ENCODE peak calls at places on chromosomes 6 and 20, in four cellular contexts. U is thyroid gland; X is naive thymus-derived CD4-positive, alpha-beta T cell; Z is neural progenitor cell. F is an unnamed sample.

GRCh38 chr6:107550241-107550840 is 60.4 kb downstream of the SOBP start:
- DNase-seq in X (no peak), U (no peak), Z (no peak), F (no peak)

GRCh38 chr20:2206957-2207769 is 88.6 kb upstream of the TGM3 start:
- DNase-seq in U (peak; percentile 51), X (peak; percentile 30), Z (peak; percentile 92), F (peak; percentile 28)

GRCh38 chr6:125114248-125114858 is 39.2 kb upstream of the TPD52L1 start:
- DNase-seq in Z (peak; percentile 43), U (peak; percentile 58), X (peak; percentile 43), F (peak; percentile 19)

GRCh38 chr20:663315-664090 is 10.5 kb upstream of the SRXN1 start:
- DNase-seq in Z (peak; percentile 26), X (no peak), U (no peak), F (no peak)

GRCh38 chr6:136371951-136372350 is 82.3 kb upstream of the BCLAF1 start:
- DNase-seq in X (no peak), Z (no peak), U (no peak), F (no peak)

GRCh38 chr6:24931752-24932691 is 3.7 kb downstream of the RIPOR2 start:
- DNase-seq in Z (no peak), X (peak; percentile 52), U (peak; percentile 28), F (no peak)

GRCh38 chr6:50831216-50831615 is 12.5 kb downstream of the TFAP2B start:
- DNase-seq in U (no peak), Z (peak; percentile 52), X (no peak), F (no peak)

GRCh38 chr6:3619201-3619600 is 132.3 kb downstream of the PXDC1 start:
- DNase-seq in Z (no peak), X (no peak), U (no peak), F (no peak)

GRCh38 chr6:17470209-17470952 is 77.0 kb downstream of the CAP2 start:
- DNase-seq in U (no peak), X (no peak), Z (no peak), F (no peak)

GRCh38 chr6:19719691-19720127 is 117.5 kb upstream of the ID4 start:
- DNase-seq in X (no peak), Z (peak; percentile 87), U (peak; percentile 50), F (no peak)

GRCh38 chr6:165889636-165890403 is 226.8 kb upstream of the PDE10A start:
- DNase-seq in X (no peak), U (peak; percentile 45), Z (peak; percentile 72), F (no peak)

GRCh38 chr6:45714795-45715507 is 300.7 kb downstream of the CLIC5 start:
- DNase-seq in U (peak; percentile 52), Z (peak; percentile 87), X (peak; percentile 67), F (peak; percentile 8)

DNA sequence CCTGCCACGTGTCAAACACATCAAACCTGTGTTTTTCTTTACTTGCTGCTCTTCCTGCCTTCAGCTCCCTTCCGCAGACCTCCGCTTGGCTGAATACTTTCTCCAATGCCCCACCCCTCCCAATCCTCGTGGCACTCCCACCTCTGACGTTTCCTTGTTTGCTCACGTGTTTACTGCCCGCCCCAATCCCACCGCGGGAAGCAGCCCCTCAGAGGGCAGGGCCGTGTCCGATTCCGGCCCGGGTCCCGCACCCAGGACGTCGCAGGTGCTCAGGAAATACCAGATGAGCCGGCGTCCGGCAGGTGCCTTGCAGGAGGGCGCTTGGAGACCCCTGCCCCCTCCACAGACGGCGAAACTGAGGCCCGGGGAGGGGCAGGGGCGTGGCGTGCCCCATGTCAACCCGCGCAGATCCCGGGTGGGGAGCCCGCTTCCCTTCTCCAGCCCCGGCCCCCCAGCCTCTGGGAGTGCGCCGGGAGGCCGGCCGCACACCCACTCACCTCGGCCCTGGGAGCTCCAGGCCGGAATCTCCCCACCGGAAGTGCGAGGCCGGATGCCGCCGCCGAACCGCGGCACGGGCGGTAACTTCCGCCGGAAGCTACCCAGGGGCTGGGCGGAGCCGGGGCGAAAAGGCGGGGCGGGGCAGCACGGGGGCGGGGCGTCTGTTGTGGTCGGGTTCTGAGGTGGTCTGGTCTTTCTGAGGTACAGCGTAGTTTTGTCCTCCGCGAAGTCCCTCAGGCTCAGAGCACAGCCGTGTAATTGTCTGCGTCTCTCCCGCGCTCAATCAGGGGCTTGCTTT is 42.3 kb downstream of the ELMO2 start:
- DNase-seq in U (peak; percentile 89), X (peak; percentile 89), Z (peak; percentile 95), F (peak; percentile 85)
- H3K4me1 ChIP-seq in U (peaks cover 23% of the 10 kb centered on the region), X (peaks cover 67% of the 10 kb centered on the region), Z (peaks cover 4% of the 10 kb centered on the region), F (peaks cover 71% of the 10 kb centered on the region)

DNA sequence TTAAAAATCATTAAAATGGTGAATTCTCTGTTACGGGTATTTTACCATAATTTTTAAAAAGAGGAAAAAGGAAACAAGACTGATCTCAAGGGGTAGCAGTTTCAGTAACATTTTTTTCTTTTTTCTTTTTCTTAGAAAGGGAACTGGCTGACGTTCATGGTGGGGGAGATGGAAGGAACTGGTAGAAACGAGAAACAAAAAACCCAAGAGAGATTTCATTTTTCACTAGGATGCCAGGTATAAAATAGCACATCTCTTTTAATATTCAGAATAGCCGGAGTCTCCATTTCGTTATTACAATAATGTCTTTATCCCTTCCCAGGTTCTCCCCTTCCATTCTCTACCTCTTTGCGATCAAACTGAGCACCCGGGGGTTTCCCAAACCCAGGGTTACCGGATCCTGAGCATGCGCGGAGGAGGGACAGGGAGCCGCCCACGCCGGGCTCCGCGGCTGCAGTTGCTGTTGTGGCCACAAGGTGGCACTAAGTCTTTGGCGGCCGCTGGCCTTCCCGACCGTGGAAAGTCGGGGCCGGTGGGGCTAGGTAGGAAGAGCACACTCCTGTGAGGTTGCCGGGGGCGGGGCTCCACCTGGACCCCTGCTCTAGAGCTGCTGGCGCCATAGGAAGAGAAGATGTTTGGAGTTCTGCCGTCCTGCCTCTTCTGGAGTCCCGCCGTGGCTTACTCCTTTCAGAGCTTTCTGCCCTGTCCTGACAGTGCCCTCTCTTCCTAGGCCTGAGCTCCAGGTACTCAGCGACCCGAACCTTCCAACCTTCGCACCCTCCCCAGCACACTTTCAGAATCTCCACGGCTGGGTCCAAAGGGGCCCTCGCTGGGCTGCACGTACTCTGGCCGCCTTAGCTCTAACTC is 146.8 kb downstream of the SH3BGRL2 start:
- DNase-seq in X (peak; percentile 81), Z (peak; percentile 84), U (peak; percentile 74), F (peak; percentile 81)
- H3K4me3 ChIP-seq in X (peak overlapping the region; percentile 60), Z (no peak overlapping the region), U (no peak overlapping the region), F (peak overlapping the region; percentile 64)

GRCh38 chr20:56308036-56308435 is 50.7 kb upstream of the FAM210B start:
- DNase-seq in Z (no peak), X (no peak), U (no peak), F (no peak)
- H3K9me3 ChIP-seq in Z (peaks cover 6% of the 10 kb centered on the region), X (no peaks in the 10 kb centered on the region), U (no peaks in the 10 kb centered on the region), F (no peaks in the 10 kb centered on the region)

DNA sequence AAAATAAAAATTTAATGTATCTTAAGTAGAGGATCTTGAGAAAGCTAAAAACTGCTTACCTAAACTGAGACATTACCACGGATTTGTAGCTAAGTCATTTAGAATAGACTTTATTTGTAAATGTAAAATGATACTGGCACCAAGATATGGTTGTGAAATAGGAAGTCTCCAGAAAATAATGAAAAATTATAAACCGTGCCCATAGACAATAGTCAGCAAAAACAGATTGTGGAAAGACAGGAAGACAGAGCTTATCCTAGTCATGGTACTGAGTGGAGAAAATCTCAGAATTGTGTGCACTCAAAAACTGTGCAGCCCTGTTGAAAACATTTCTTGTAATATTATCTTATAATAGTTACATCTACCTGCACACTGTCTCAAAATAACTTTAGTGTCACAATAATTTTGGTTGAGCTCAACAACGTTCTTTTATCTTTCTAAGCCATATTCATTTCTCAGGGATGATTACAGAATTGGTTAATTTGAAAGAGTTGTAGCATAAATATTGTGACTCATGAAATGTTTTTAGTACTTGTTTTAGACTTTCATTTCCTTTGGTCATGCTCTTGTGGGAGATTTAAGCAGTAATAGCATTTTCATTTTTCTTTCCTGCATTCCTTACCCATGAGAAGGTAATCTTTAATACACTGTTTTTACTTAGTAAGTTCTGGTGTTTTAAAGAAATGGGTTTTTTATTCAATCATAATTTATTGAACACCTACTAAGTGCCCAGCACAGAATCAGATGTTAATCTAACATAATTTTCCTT is 174.5 kb downstream of the SOX4 start:
- DNase-seq in U (no peak), X (no peak), Z (no peak), F (no peak)
- H3K4me1 ChIP-seq in U (peaks cover 6% of the 10 kb centered on the region), X (no peaks in the 10 kb centered on the region), Z (peaks cover 43% of the 10 kb centered on the region), F (no peaks in the 10 kb centered on the region)

GRCh38 chr20:23928788-23929187 is 49.2 kb upstream of the CST5 start:
- DNase-seq in U (no peak), X (peak; percentile 45), Z (no peak), F (peak; percentile 63)
- H3K4me3 ChIP-seq in U (no peak overlapping the region), X (no peak overlapping the region), Z (no peak overlapping the region), F (peak overlapping the region; percentile 32)

DNA sequence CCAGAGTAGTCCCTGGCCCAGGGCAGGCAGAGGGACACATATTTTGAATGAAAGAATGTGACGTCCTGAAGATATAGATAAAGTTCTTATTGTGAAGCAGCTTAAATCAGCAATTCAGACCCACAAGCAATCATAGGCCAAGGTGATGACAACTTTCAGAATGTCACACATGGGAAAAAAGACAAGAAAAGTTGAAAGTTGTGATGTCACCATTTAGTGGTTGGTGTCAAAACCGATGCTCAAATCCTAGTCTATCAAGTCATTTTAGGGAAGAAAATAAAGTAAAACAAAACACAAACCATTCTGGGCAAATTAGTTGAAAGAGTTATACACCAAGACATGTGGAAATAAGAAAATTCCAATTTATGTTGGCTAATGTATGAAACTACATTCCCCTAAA is 710.8 kb downstream of the DOK5 start:
- DNase-seq in X (no peak), Z (no peak), U (no peak), F (no peak)
- H3K9me3 ChIP-seq in X (no peaks in the 10 kb centered on the region), Z (no peaks in the 10 kb centered on the region), U (no peaks in the 10 kb centered on the region), F (no peaks in the 10 kb centered on the region)

GRCh38 chr6:105482227-105482839 is 79.5 kb upstream of the PREP start:
- DNase-seq in Z (no peak), U (peak; percentile 49), X (no peak), F (no peak)

GRCh38 chr6:105485456-105485855 is 82.6 kb upstream of the PREP start:
- DNase-seq in X (no peak), Z (peak; percentile 29), U (no peak), F (no peak)

GRCh38 chr6:105484238-105485161 is 81.6 kb upstream of the PREP start:
- DNase-seq in Z (peak; percentile 45), U (no peak), X (peak; percentile 7), F (peak; percentile 37)

GRCh38 chr6:105483492-105483891 is 80.6 kb upstream of the PREP start:
- DNase-seq in U (no peak), X (no peak), Z (no peak), F (no peak)

DNA sequence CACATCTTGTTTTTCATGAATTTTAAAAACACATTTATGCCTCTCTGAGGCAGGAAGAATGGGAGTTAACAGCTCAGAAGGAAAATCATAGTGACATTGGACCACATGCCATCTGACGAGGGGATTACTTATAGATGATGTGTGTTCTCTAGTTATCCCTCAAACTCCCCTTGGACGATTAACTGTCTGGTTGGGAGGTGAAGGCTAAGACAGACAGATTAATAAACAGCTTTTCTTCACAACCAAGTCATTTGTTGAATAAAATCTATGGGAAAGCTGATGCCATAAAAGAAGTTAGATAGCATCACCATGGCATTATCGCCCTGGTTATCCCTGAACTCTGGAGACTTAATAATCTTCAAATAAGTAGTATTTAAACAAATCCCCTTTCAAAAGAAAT is 80.1 kb upstream of the PREP start:
- DNase-seq in X (no peak), Z (no peak), U (no peak), F (no peak)
- H3K4me1 ChIP-seq in X (no peaks in the 10 kb centered on the region), Z (peaks cover 11% of the 10 kb centered on the region), U (no peaks in the 10 kb centered on the region), F (no peaks in the 10 kb centered on the region)

GRCh38 chr6:30678964-30679726 is 6.3 kb upstream of the DHX16 start:
- DNase-seq in U (peak; percentile 83), X (peak; percentile 97), Z (peak; percentile 87), F (peak; percentile 90)
- H3K4me3 ChIP-seq in U (no peak overlapping the region), X (peak overlapping the region; percentile 98), Z (peak overlapping the region; percentile 21), F (peak overlapping the region; percentile 92)

F was measured in CD8-positive, alpha-beta memory T cell.